ENCODE peak calls at places on chromosomes 6 and 20, in eight cellular contexts. P is tibial artery; L is transverse colon; Q is CD4-positive, CD25-positive, alpha-beta regulatory T cell; G is cardiac muscle cell; Z is breast epithelium; D is neuronal stem cell; K is right cardiac atrium. V is an unnamed sample.

GRCh38 chr20:47857994-47858557 is 72.8 kb upstream of the SULF2 start:
- DNase-seq in P (peak; percentile 29), L (no peak), Q (no peak), G (no peak), Z (no peak), D (no peak), K (peak; percentile 61), V (no peak)

GRCh38 chr6:19788684-19789083 is 48.5 kb upstream of the ID4 start:
- DNase-seq in P (no peak), L (no peak), Q (no peak), G (no peak), Z (no peak), D (no peak), K (no peak), V (no peak)

GRCh38 chr6:35596448-35597442 is 84.0 kb upstream of the TULP1 start:
- DNase-seq in P (no peak), L (no peak), Q (no peak), G (no peak), Z (no peak), D (no peak), K (no peak), V (no peak)

GRCh38 chr20:25408170-25408547 is 686 bp downstream of the GINS1 start:
- DNase-seq in P (no peak), L (no peak), Q (no peak), G (no peak), Z (no peak), D (no peak), K (no peak), V (no peak)

GRCh38 chr6:7559651-7560385 is 18.3 kb downstream of the DSP start:
- DNase-seq in P (no peak), L (no peak), Q (no peak), G (no peak), Z (no peak), D (no peak), K (no peak), V (no peak)

GRCh38 chr6:129312865-129313264 is 397.1 kb downstream of the ARHGAP18 start:
- DNase-seq in P (no peak), L (no peak), Q (no peak), G (no peak), Z (no peak), D (no peak), K (no peak), V (no peak)

GRCh38 chr6:158958504-158959386 is 41.3 kb downstream of the RSPH3 start:
- DNase-seq in P (no peak), L (peak; percentile 21), Q (peak; percentile 29), G (no peak), Z (no peak), D (no peak), K (no peak), V (no peak)

GRCh38 chr6:62286470-62286843 is 432 bp upstream of the KHDRBS2 start:
- DNase-seq in P (no peak), L (no peak), Q (no peak), G (peak; percentile 6), Z (no peak), D (no peak), K (no peak), V (no peak)

GRCh38 chr6:34005845-34006644 is 139.8 kb downstream of the GRM4 start:
- DNase-seq in P (no peak), L (no peak), Q (no peak), G (no peak), Z (no peak), D (no peak), K (no peak), V (no peak)

GRCh38 chr6:152863618-152864326 is 113.2 kb downstream of the VIP start:
- DNase-seq in P (peak; percentile 63), L (peak; percentile 60), Q (peak; percentile 54), G (peak; percentile 83), Z (no peak), D (peak; percentile 69), K (peak; percentile 57), V (no peak)

GRCh38 chr6:16585805-16586204 is 175.5 kb downstream of the ATXN1 start:
- DNase-seq in P (no peak), L (no peak), Q (no peak), G (no peak), Z (no peak), D (no peak), K (no peak), V (no peak)

GRCh38 chr6:16582437-16583150 is 178.7 kb downstream of the ATXN1 start:
- DNase-seq in P (no peak), L (no peak), Q (no peak), G (no peak), Z (no peak), D (no peak), K (no peak), V (no peak)

GRCh38 chr6:16578695-16579094 is 182.6 kb downstream of the ATXN1 start:
- DNase-seq in P (no peak), L (no peak), Q (no peak), G (no peak), Z (no peak), D (no peak), K (no peak), V (no peak)

GRCh38 chr6:16583151-16583762 is 178.0 kb downstream of the ATXN1 start:
- DNase-seq in P (no peak), L (peak; percentile 22), Q (no peak), G (no peak), Z (no peak), D (no peak), K (no peak), V (no peak)
- H3K4me3 ChIP-seq in P (no peak overlapping the region), L (no peak overlapping the region), Q (no peak overlapping the region), G (no peak overlapping the region), Z (peak overlapping the region; percentile 5), D (no peak overlapping the region), K (no peak overlapping the region), V (peak overlapping the region; percentile 9)

GRCh38 chr20:57566399-57566798 is 5.5 kb downstream of the PCK1 start:
- DNase-seq in P (no peak), L (no peak), Q (no peak), G (no peak), Z (no peak), D (no peak), K (no peak), V (no peak)
- H3K27me3 ChIP-seq in P (peaks cover 24% of the 10 kb centered on the region), L (no peaks in the 10 kb centered on the region), Q (no peaks in the 10 kb centered on the region), G (no peaks in the 10 kb centered on the region), Z (no peaks in the 10 kb centered on the region), D (no peaks in the 10 kb centered on the region), K (no peaks in the 10 kb centered on the region), V (peaks cover 5% of the 10 kb centered on the region)

GRCh38 chr6:157019115-157019628 is 242.0 kb downstream of the ARID1B start:
- DNase-seq in P (no peak), L (no peak), Q (no peak), G (no peak), Z (no peak), D (no peak), K (no peak), V (no peak)
- H3K27ac ChIP-seq in P (peak overlapping the region; percentile 98), L (peak overlapping the region; percentile 98), Q (peak overlapping the region; percentile 99), G (no peak overlapping the region), Z (peak overlapping the region; percentile 2), D (no peak overlapping the region), K (no peak overlapping the region), V (no peak overlapping the region)

DNA sequence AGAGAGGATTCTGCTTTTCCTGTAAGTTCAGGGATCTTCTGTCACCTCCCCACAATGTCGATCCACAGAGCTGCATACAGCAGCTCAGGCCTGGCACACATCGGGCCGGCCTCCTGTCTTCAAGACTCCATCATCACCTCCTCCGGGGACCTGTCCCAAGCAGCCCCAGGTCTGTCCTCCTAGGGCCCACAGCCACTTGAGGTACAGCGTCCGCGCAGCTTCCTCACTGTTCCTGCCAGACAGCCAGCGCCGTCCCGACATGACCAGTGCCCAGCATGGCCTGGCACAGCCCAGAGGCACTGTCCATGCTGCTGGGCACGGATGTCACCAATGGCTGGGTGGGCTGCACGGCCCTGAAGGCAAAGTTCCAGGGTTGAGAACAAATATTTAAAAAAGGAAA is 101.6 kb downstream of the DLL1 start:
- DNase-seq in P (no peak), L (no peak), Q (no peak), G (no peak), Z (no peak), D (no peak), K (no peak), V (no peak)
- H3K4me3 ChIP-seq in P (no peak overlapping the region), L (no peak overlapping the region), Q (no peak overlapping the region), G (no peak overlapping the region), Z (no peak overlapping the region), D (peak overlapping the region; percentile 61), K (no peak overlapping the region), V (no peak overlapping the region)

GRCh38 chr20:46304852-46305251 is 3.4 kb downstream of the CDH22 start:
- DNase-seq in P (no peak), L (no peak), Q (no peak), G (no peak), Z (no peak), D (no peak), K (no peak), V (no peak)

GRCh38 chr20:46305973-46306360 is 2.3 kb downstream of the CDH22 start:
- DNase-seq in P (no peak), L (no peak), Q (no peak), G (no peak), Z (no peak), D (no peak), K (no peak), V (no peak)

GRCh38 chr20:46306743-46307138 is 1.6 kb downstream of the CDH22 start:
- DNase-seq in P (no peak), L (no peak), Q (no peak), G (no peak), Z (no peak), D (no peak), K (no peak), V (no peak)

GRCh38 chr20:46304361-46304760 is 3.9 kb downstream of the CDH22 start:
- DNase-seq in P (no peak), L (no peak), Q (no peak), G (no peak), Z (no peak), D (no peak), K (no peak), V (no peak)

GRCh38 chr20:46305331-46305972 is 2.8 kb downstream of the CDH22 start:
- DNase-seq in P (no peak), L (no peak), Q (no peak), G (no peak), Z (no peak), D (no peak), K (no peak), V (no peak)
- H3K27me3 ChIP-seq in P (peaks cover 92% of the 10 kb centered on the region), L (peaks cover 88% of the 10 kb centered on the region), Q (peaks cover 26% of the 10 kb centered on the region), G (peaks cover 76% of the 10 kb centered on the region), Z (peaks cover 2% of the 10 kb centered on the region), D (peaks cover 47% of the 10 kb centered on the region), K (no peaks in the 10 kb centered on the region), V (peaks cover 4% of the 10 kb centered on the region)